ENCODE peak calls at places on chromosomes 11 and 22, in nine cellular contexts. G, H, A, Z, K, Y, U, R and F are unnamed samples.

GRCh38 chr11:17412488-17413180 is 24.2 kb upstream of the KCNJ11 start:
- DNase-seq in Z (no peak), H (no peak), Y (peak; percentile 53), A (no peak), K (no peak), R (no peak), U (peak; percentile 56), G (no peak), F (no peak)

GRCh38 chr11:8650401-8650990 is 32.0 kb downstream of the TRIM66 start:
- DNase-seq in H (no peak), G (no peak), R (no peak), K (no peak), Y (no peak), Z (no peak), A (no peak), U (no peak), F (no peak)

GRCh38 chr22:20567993-20568417 is 60.6 kb downstream of the MED15 start:
- DNase-seq in U (no peak), Z (no peak), R (no peak), K (no peak), Y (no peak), A (no peak), H (peak; percentile 35), G (no peak), F (no peak)

GRCh38 chr22:42562684-42563083 is 8.9 kb downstream of the SERHL2 start:
- DNase-seq in Y (peak; percentile 46), A (no peak), G (no peak), K (no peak), U (no peak), H (no peak), Z (no peak), R (no peak), F (no peak)

GRCh38 chr11:109071712-109072524 is 350.1 kb upstream of the C11orf87 start:
- DNase-seq in A (no peak), G (no peak), H (no peak), Z (no peak), Y (no peak), K (no peak), U (no peak), R (no peak), F (no peak)

GRCh38 chr22:21866821-21867527 is 471 bp downstream of the MAPK1 start:
- DNase-seq in A (no peak), U (peak; percentile 15), H (peak; percentile 16), R (peak; percentile 68), Y (peak; percentile 79), Z (peak; percentile 70), K (peak; percentile 10), G (no peak), F (peak; percentile 38)

GRCh38 chr11:118643142-118643994 is 36.0 kb downstream of the PHLDB1 start:
- DNase-seq in A (no peak), Z (no peak), U (no peak), G (no peak), Y (no peak), R (no peak), H (no peak), K (no peak), F (no peak)

GRCh38 chr11:4125141-4125540 is 30.5 kb downstream of the RRM1 start:
- DNase-seq in G (no peak), Y (no peak), K (no peak), U (no peak), Z (no peak), H (peak; percentile 32), R (no peak), A (no peak), F (no peak)

GRCh38 chr11:60966867-60967266 is 4.6 kb upstream of the CD6 start:
- DNase-seq in K (no peak), A (no peak), Y (no peak), G (no peak), U (no peak), Z (peak; percentile 55), H (no peak), R (no peak), F (no peak)

GRCh38 chr11:75996523-75997272 is 181.7 kb downstream of the UVRAG start:
- DNase-seq in H (no peak), Y (no peak), Z (no peak), U (no peak), A (no peak), R (no peak), G (no peak), K (no peak), F (no peak)

GRCh38 chr11:112975493-112975892 is 14.3 kb downstream of the NCAM1 start:
- DNase-seq in Y (no peak), Z (no peak), G (no peak), R (no peak), K (no peak), A (no peak), U (no peak), H (no peak), F (no peak)

GRCh38 chr11:2135018-2135569 is 4.1 kb downstream of the IGF2 start:
- DNase-seq in Y (peak; percentile 61), R (no peak), Z (no peak), H (no peak), A (peak; percentile 6), U (no peak), G (no peak), K (peak; percentile 14), F (no peak)

GRCh38 chr11:88631497-88631896 is 294.0 kb upstream of the CTSC start:
- DNase-seq in U (peak; percentile 2), Y (no peak), A (no peak), R (no peak), Z (no peak), K (no peak), H (no peak), G (no peak), F (no peak)

GRCh38 chr22:25039754-25040153 is 87.2 kb downstream of the KIAA1671 start:
- DNase-seq in A (no peak), G (no peak), R (no peak), U (no peak), Z (no peak), H (no peak), Y (no peak), K (no peak), F (no peak)

GRCh38 chr11:128848815-128849455 is 18.2 kb downstream of the KCNJ1 start:
- DNase-seq in U (peak; percentile 60), H (peak; percentile 57), Z (no peak), G (peak; percentile 52), A (peak; percentile 75), R (no peak), K (peak; percentile 70), Y (no peak), F (peak; percentile 52)

GRCh38 chr11:44275241-44275640 is 34.7 kb downstream of the ALX4 start:
- DNase-seq in U (no peak), H (no peak), R (peak; percentile 43), K (no peak), A (no peak), Y (no peak), G (no peak), Z (peak; percentile 38), F (no peak)

GRCh38 chr11:132977746-132978145 is 554.6 kb downstream of the OPCML start:
- DNase-seq in U (no peak), Z (no peak), Y (no peak), K (no peak), G (no peak), A (no peak), H (no peak), R (no peak), F (no peak)

DNA sequence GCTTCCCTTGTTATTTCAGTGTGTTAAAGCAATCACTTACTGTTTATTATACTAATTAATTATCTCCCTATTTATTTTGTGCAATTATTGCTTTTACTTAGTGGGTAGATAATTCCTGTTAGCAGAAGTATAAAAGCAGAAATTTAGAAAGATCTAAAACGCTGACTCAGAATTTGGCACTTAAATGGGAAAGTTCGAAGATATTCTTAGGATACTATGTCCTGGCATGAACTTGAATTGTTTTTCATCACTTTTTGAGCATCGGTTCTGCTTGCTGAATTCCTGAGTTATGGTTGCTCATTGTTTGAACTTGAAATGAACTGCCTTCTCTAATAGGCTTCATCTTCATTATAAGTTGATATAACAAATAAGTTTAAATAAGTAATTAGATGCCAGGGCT is 325.4 kb downstream of the JRKL start:
- DNase-seq in Z (no peak), A (no peak), H (no peak), Y (no peak), G (no peak), R (no peak), K (no peak), U (no peak), F (no peak)
- H3K4me3 ChIP-seq in Z (no peak overlapping the region), A (no peak overlapping the region), H (no peak overlapping the region), Y (no peak overlapping the region), G (no peak overlapping the region), R (no peak overlapping the region), K (no peak overlapping the region), U (no peak overlapping the region), F (no peak overlapping the region)

GRCh38 chr22:49657974-49658550 is 169.6 kb downstream of the BRD1 start:
- DNase-seq in K (no peak), Y (no peak), U (no peak), Z (peak; percentile 46), A (no peak), H (no peak), G (no peak), R (peak; percentile 58), F (no peak)
- H3K27me3 ChIP-seq in K (peaks cover 8% of the 10 kb centered on the region), Y (no peaks in the 10 kb centered on the region), U (peaks cover 5% of the 10 kb centered on the region), Z (peaks cover 36% of the 10 kb centered on the region), A (no peaks in the 10 kb centered on the region), H (no peaks in the 10 kb centered on the region), G (no peaks in the 10 kb centered on the region), R (peaks cover 41% of the 10 kb centered on the region), F (no peaks in the 10 kb centered on the region)

DNA sequence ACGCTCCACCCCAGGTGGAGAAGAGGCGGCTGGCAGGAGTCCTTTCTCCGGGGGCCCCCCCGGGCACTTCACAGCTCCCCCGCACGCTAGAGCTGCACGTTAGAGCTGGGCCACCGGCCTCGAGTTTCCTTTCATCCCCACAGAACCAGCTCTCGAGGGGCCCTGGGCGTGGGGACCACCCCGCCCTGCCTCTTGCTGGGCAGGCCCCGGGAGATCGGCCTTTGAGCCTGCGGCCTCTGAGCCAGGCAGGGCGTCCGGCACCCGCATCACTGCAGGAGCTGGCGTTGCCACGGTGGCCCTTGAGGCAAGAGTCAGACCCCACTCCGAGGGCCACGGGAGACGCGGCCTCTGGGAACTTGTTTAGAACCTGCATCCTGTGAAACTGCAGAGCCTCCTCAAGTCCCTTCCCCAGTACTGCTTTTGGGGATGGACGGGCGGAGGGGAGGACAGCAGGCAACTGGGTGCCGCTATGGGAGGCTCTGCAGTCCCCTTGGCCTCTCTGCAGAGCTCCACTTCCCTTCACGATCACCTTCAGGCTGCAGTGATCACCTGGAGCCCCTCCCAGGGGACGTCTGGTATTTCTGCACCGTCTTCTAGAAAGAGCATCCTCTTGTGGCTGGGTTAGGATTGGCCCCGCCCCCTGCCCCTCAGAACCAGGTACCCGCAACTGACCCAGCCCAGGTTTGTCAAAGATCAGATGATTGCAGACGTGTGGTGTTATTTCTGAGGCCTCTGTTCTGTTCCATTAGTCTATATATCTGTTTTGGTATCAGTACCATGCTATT is 13.9 kb upstream of the GAL start:
- DNase-seq in Z (no peak), R (no peak), U (no peak), G (no peak), Y (peak; percentile 70), K (no peak), A (no peak), H (no peak), F (no peak)
- H3K4me3 ChIP-seq in Z (no peak overlapping the region), R (no peak overlapping the region), U (no peak overlapping the region), G (no peak overlapping the region), Y (no peak overlapping the region), K (no peak overlapping the region), A (no peak overlapping the region), H (no peak overlapping the region), F (no peak overlapping the region)

DNA sequence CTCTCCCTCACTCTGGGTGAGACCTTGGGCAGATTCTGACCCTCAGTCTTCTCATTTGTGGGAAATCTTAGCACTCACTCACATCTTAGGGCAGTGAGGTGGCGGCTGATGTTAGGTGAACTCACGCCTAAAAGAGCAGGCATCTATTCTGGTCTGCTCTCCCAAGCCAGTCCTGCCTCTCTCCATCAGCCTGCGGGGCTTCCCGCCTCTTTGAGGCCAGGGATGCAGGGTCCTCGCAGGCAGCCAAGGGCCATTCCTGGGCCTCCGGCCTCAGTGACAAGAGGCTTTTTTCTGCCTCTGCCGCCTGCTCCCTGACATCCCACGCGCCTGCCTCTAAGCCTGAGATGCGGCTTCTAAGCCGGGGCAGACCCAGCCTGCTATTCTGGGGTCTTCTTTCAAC is 13.8 kb upstream of the FGF4 start:
- DNase-seq in U (no peak), A (no peak), Z (no peak), Y (no peak), K (no peak), R (no peak), H (no peak), G (no peak), F (no peak)
- H3K27me3 ChIP-seq in U (peaks cover 24% of the 10 kb centered on the region), A (no peaks in the 10 kb centered on the region), Z (no peaks in the 10 kb centered on the region), Y (no peaks in the 10 kb centered on the region), K (no peaks in the 10 kb centered on the region), R (no peaks in the 10 kb centered on the region), H (no peaks in the 10 kb centered on the region), G (no peaks in the 10 kb centered on the region), F (no peaks in the 10 kb centered on the region)